ENCODE peak calls at places on chromosome 15, in four cellular contexts. Q is suprapubic skin, G is H4, P is uterus. R is an unnamed sample.

GRCh38 chr15:86333819-86334218 is 254.1 kb downstream of the AGBL1 start:
- DNase-seq in Q (no peak), G (no peak), P (no peak), R (no peak)

GRCh38 chr15:42194502-42194901 is 13.6 kb downstream of the VPS39 start:
- DNase-seq in Q (no peak), G (peak), P (no peak), R (no peak)

GRCh38 chr15:29698030-29698701 is 124.1 kb downstream of the TJP1 start:
- DNase-seq in Q (no peak), G (peak), P (no peak), R (peak)

GRCh38 chr15:35374661-35375060 is 171.3 kb downstream of the DPH6 start:
- DNase-seq in Q (no peak), G (no peak), P (no peak), R (no peak)

GRCh38 chr15:25797511-25798206 is 65.5 kb downstream of the ATP10A start:
- DNase-seq in Q (no peak), G (no peak), P (no peak), R (no peak)

GRCh38 chr15:98881526-98882517 is 125.8 kb downstream of the PGPEP1L start:
- DNase-seq in Q (no peak), G (peak), P (peak), R (no peak)

GRCh38 chr15:57503051-57503702 is 88.5 kb upstream of the MYZAP start:
- DNase-seq in Q (no peak), G (no peak), P (no peak), R (no peak)

GRCh38 chr15:37872661-37873060 is 61.8 kb upstream of the TMCO5A start:
- DNase-seq in Q (no peak), G (no peak), P (no peak), R (no peak)

GRCh38 chr15:20642054-20642767 is 100.6 kb upstream of the GOLGA6L6 start:
- DNase-seq in Q (no peak), G (no peak), P (no peak), R (no peak)

GRCh38 chr15:96334017-96334704 is 3.7 kb downstream of the NR2F2 start:
- DNase-seq in Q (no peak), G (no peak), P (no peak), R (no peak)

GRCh38 chr15:39509941-39510845 is 70.7 kb upstream of the THBS1 start:
- DNase-seq in Q (no peak), G (no peak), P (no peak), R (no peak)

GRCh38 chr15:58716027-58716426 is 33.5 kb downstream of the ADAM10 start:
- DNase-seq in Q (no peak), G (no peak), P (no peak), R (no peak)

GRCh38 chr15:58466566-58466965 is 34.8 kb downstream of the LIPC start:
- DNase-seq in Q (no peak), G (no peak), P (no peak), R (no peak)

GRCh38 chr15:25762015-25762662 is 101.0 kb downstream of the ATP10A start:
- DNase-seq in Q (no peak), G (no peak), P (no peak), R (no peak)

GRCh38 chr15:67025719-67026118 is 39.7 kb upstream of the SMAD3 start:
- DNase-seq in Q (no peak), G (peak), P (no peak), R (peak)

GRCh38 chr15:57245130-57245529 is 131.2 kb upstream of the CGNL1 start:
- DNase-seq in Q (no peak), G (no peak), P (no peak), R (no peak)

GRCh38 chr15:89792106-89792805 is 16.1 kb downstream of the MESP2 start:
- DNase-seq in Q (no peak), G (no peak), P (no peak), R (no peak)

GRCh38 chr15:70892912-70893560 is 410 bp downstream of the LRRC49 start:
- DNase-seq in Q (no peak), G (peak), P (peak), R (peak)

GRCh38 chr15:37095197-37095992 is 5.0 kb downstream of the MEIS2 start:
- DNase-seq in Q (peak), G (no peak), P (peak), R (no peak)

GRCh38 chr15:73794501-73795133 is 41.5 kb upstream of the INSYN1 start:
- DNase-seq in Q (no peak), G (peak), P (no peak), R (no peak)

GRCh38 chr15:69017978-69018377 is 3.5 kb downstream of the NOX5 start:
- DNase-seq in Q (no peak), G (no peak), P (no peak), R (no peak)

GRCh38 chr15:40302288-40302886 is 5.3 kb downstream of the PLCB2 start:
- DNase-seq in Q (no peak), G (no peak), P (no peak), R (no peak)

GRCh38 chr15:35308802-35309201 is 223.7 kb upstream of the NANOGP8 start:
- DNase-seq in Q (no peak), G (peak), P (peak), R (peak)

GRCh38 chr15:88605507-88606436 is 15.4 kb upstream of the AEN start:
- DNase-seq in Q (no peak), G (no peak), P (no peak), R (no peak)

GRCh38 chr15:77023576-77024272 is 28.8 kb downstream of the PSTPIP1 start:
- DNase-seq in Q (peak), G (no peak), P (no peak), R (no peak)

GRCh38 chr15:99443768-99444446 is 121.9 kb upstream of the MEF2A start:
- DNase-seq in Q (no peak), G (no peak), P (no peak), R (no peak)

GRCh38 chr15:80706161-80706560 is 11.1 kb downstream of the ABHD17C start:
- DNase-seq in Q (no peak), G (no peak), P (no peak), R (no peak)

GRCh38 chr15:42053010-42053409 is 32.2 kb upstream of the PLA2G4E start:
- DNase-seq in Q (no peak), G (no peak), P (no peak), R (no peak)

GRCh38 chr15:81182031-81182745 is 14.5 kb upstream of the IL16 start:
- DNase-seq in Q (peak), G (peak), P (no peak), R (no peak)

GRCh38 chr15:76139368-76140068 is 79.7 kb downstream of the TMEM266 start:
- DNase-seq in Q (no peak), G (peak), P (peak), R (no peak)

GRCh38 chr15:69735126-69735525 is 282.5 kb downstream of the RPLP1 start:
- DNase-seq in Q (peak), G (no peak), P (no peak), R (no peak)

GRCh38 chr15:24761704-24762302 is 86.2 kb downstream of the NPAP1 start:
- DNase-seq in Q (no peak), G (peak), P (no peak), R (no peak)

GRCh38 chr15:101060576-101061551 is 141.7 kb downstream of the LRRK1 start:
- DNase-seq in Q (peak), G (no peak), P (no peak), R (no peak)

GRCh38 chr15:39783244-39783820 is 691 bp upstream of the FSIP1 start:
- DNase-seq in Q (no peak), G (no peak), P (no peak), R (no peak)

GRCh38 chr15:33068531-33068990 is 126.0 kb downstream of the FMN1 start:
- DNase-seq in Q (peak), G (peak), P (no peak), R (no peak)